ENCODE peak calls at places on chromosomes 2 and 18, in four cellular contexts. J is body of pancreas, D is mesenchymal stem cell, B is ovary. P is an unnamed sample.

GRCh38 chr2:15316370-15316814 is 244.7 kb downstream of the NBAS start:
- DNase-seq in J (no peak), D (no peak), B (no peak), P (no peak)

GRCh38 chr2:121386707-121387106 is 101.7 kb upstream of the TFCP2L1 start:
- DNase-seq in J (no peak), D (peak), B (no peak), P (peak)

GRCh38 chr2:149787206-149787605 is 199.6 kb upstream of the MMADHC start:
- DNase-seq in J (no peak), D (no peak), B (no peak), P (no peak)

GRCh38 chr2:70344195-70344594 is 42.3 kb upstream of the FAM136A start:
- DNase-seq in J (no peak), D (no peak), B (no peak), P (no peak)

GRCh38 chr2:64988420-64989125 is 626 bp upstream of the SLC1A4 start:
- DNase-seq in J (peak), D (peak), B (peak), P (peak)

GRCh38 chr2:168727904-168728470 is 74.5 kb upstream of the NOSTRIN start:
- DNase-seq in J (no peak), D (no peak), B (no peak), P (no peak)

GRCh38 chr2:11325961-11326691 is 18.3 kb downstream of the ROCK2 start:
- DNase-seq in J (no peak), D (no peak), B (no peak), P (no peak)

GRCh38 chr18:5630057-5630765 is 86.4 kb upstream of the EPB41L3 start:
- DNase-seq in J (peak), D (no peak), B (peak), P (no peak)

GRCh38 chr2:226520723-226521122 is 278.9 kb downstream of the IRS1 start:
- DNase-seq in J (no peak), D (no peak), B (no peak), P (no peak)

GRCh38 chr2:32558492-32558891 is 69.4 kb upstream of the TTC27 start:
- DNase-seq in J (no peak), D (no peak), B (no peak), P (no peak)

GRCh38 chr2:43934567-43934966 is 61.2 kb downstream of the LRPPRC start:
- DNase-seq in J (no peak), D (no peak), B (no peak), P (no peak)

GRCh38 chr2:159612255-159612901 is 4.0 kb downstream of the BAZ2B start:
- DNase-seq in J (no peak), D (peak), B (no peak), P (no peak)

GRCh38 chr2:218405365-218406208 is 5.9 kb downstream of the CTDSP1 start:
- DNase-seq in J (peak), D (peak), B (peak), P (no peak)

GRCh38 chr2:9820020-9820973 is 23.0 kb upstream of the TAF1B start:
- DNase-seq in J (peak), D (peak), B (no peak), P (peak)

GRCh38 chr2:6828299-6828584 is 37.5 kb downstream of the CMPK2 start:
- DNase-seq in J (no peak), D (peak), B (no peak), P (no peak)

GRCh38 chr2:20514596-20515269 is 67.9 kb downstream of the RHOB start:
- DNase-seq in J (no peak), D (peak), B (peak), P (peak)

GRCh38 chr2:7028846-7029245 is 111.6 kb downstream of the RNF144A start:
- DNase-seq in J (no peak), D (no peak), B (no peak), P (no peak)

GRCh38 chr2:234414591-234414990 is 82.3 kb downstream of the ARL4C start:
- DNase-seq in J (no peak), D (no peak), B (no peak), P (no peak)

GRCh38 chr2:218536804-218537494 is 31.2 kb downstream of the USP37 start:
- DNase-seq in J (no peak), D (no peak), B (no peak), P (no peak)

GRCh38 chr2:168210216-168210897 is 37.0 kb downstream of the STK39 start:
- DNase-seq in J (no peak), D (no peak), B (no peak), P (no peak)

GRCh38 chr2:189350515-189351209 is 90.6 kb upstream of the WDR75 start:
- DNase-seq in J (no peak), D (peak), B (peak), P (peak)

GRCh38 chr18:74564012-74564411 is 29.7 kb downstream of the CNDP1 start:
- DNase-seq in J (no peak), D (no peak), B (no peak), P (no peak)

DNA sequence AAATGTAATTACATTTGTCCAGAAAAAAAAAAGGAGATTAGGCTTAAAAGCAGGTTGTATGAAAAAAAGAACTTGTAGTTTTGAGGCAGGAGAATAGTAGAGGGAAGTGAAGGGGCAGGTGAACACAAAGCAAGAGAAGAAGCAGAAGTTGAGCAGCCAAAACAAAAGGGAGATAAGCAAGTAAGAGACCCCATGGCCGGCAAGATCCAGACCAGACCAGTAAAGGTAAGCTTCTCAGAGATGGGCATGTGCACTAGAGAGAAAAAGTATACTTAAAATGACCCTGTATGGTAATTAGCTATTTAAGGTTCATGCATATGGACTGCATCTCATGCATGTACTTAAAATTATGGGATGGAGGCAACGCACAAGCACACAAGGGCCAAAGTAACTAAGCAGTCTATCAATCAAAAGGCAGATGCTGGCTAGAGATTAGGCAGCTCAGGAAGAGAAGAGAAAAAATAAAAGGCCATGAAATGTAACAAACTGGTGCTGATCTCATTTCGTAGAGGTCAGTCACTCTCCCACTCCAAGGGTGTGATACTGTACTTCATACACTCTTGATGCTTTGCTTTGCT is 9.7 kb downstream of the SIGLEC15 start:
- DNase-seq in J (no peak), D (no peak), B (no peak), P (no peak)
- H3K27ac ChIP-seq in J (no peak), D (no peak), B (no peak), P (no peak)

DNA sequence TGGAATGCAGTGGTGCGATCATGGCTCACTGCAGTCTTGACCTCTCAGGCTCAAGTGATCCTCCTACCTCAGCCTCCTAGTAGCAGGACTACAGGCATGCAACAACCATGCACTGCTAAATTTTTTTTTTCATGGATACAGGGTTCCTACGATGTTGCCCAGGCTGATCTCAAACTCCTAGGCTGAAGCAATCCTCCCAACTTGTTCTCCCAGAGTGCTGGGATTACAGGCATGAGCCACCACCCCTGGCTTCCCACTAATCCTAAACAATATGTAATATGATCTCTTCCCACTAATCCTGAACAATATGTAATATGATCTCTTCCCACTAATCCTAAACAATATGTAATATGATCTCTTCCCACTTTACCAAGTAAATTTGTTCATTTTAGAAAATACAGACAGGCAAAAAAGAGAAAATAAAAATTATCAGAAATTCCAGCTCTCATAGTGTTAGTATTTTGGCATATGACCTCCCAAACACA is 33.7 kb upstream of the C18orf32 start:
- DNase-seq in J (no peak), D (no peak), B (no peak), P (no peak)
- H3K27ac ChIP-seq in J (no peak), D (no peak), B (no peak), P (no peak)

DNA sequence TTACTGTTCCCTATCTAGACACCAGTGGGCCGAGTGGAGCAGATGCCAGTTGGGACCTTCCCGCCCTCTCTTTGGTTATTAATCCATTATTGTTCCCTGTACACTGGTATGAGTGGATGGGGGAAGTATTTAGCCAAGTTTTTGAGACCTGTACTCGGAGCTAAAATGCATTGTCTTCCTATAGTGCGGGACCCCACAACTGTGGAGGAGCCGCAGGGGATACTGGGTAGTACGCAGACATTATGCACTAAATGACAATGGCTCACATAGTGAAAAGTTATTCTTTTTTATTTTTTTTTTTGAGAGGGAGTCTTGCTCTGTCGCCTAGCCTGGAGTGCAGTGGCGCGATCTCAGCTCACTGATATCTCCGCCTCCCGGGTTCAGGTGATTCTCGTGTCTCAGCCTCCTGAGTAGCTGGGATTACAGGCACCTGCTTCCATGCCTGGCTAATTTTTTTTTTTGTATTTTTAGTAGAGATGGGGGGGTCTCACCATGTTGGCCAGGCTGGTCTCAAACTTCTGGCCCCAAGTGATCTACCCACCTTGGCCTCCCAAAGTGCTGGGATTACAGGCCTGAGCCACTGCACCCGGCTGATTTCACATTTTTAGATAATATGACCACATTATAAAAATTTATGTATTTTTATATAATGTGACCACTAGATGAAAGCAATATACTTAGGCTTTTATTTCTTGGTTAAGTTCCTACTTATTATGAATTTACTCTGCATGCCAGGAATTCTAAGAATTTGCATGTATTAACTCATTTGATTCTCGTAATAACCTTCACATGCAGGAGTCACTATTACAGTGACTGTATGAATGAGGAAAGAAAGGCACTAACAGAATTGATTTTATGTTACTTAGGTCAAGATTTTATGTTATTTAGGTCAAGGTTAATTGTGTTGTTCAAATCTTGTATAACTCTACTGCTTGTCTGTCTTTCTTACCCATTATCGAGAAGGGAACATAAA is 25.9 kb upstream of the CASP8 start:
- DNase-seq in J (no peak), D (no peak), B (no peak), P (no peak)
- H3K27ac ChIP-seq in J (no peak), D (no peak), B (no peak), P (no peak)

GRCh38 chr2:74872310-74872923 is 38.5 kb downstream of the HK2 start:
- DNase-seq in J (no peak), D (no peak), B (no peak), P (no peak)

GRCh38 chr2:74873041-74873440 is 39.1 kb downstream of the HK2 start:
- DNase-seq in J (no peak), D (no peak), B (no peak), P (no peak)

GRCh38 chr2:74869522-74869921 is 35.6 kb downstream of the HK2 start:
- DNase-seq in J (no peak), D (no peak), B (no peak), P (no peak)

GRCh38 chr2:74873678-74874640 is 40.0 kb downstream of the HK2 start:
- DNase-seq in J (no peak), D (no peak), B (no peak), P (no peak)

DNA sequence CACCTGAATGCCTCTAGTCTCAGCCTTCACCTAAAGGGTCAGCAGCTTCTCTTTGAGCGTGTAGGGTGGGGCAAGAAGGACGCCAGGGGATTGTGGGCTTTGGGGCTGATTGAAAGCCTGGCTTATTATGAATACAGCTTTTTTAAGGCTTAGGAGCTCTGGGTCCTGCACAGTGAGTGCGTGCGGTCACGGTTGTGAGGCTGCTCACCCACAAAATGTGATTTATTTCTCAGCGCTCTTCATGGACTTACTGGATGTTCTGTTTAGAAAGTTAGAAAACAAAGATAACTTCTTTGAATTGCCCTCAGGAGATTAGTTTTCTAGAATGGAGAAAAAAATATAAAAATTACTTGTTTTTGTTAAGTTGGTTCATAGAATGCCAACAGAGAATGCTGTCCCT is 37.5 kb downstream of the HK2 start:
- DNase-seq in J (no peak), D (no peak), B (peak), P (no peak)
- H3K27ac ChIP-seq in J (no peak), D (no peak), B (peak), P (no peak)